ENCODE peak calls at places on chromosomes 4 and X, in six cellular contexts. F is thoracic aorta, K is PC-3, R is uterus, D is HCT116, M is A549. E is an unnamed sample.

GRCh38 chrX:26070882-26071281 is 67.3 kb upstream of the MAGEB18 start:
- DNase-seq in K (no peak), F (no peak), R (no peak), M (no peak), D (no peak), E (no peak)

GRCh38 chr4:98909646-98910045 is 19.3 kb downstream of the EIF4E start:
- DNase-seq in K (no peak), M (no peak), F (no peak), R (no peak), D (no peak), E (no peak)

GRCh38 chrX:39853417-39853816 is 244.3 kb downstream of the BCOR start:
- DNase-seq in D (no peak), R (no peak), F (no peak), M (no peak), K (no peak), E (no peak)

GRCh38 chr4:15506464-15506863 is 36.8 kb downstream of the CC2D2A start:
- DNase-seq in F (no peak), M (no peak), D (no peak), K (no peak), R (no peak), E (no peak)

GRCh38 chr4:145552181-145552822 is 66.9 kb upstream of the MMAA start:
- DNase-seq in M (no peak), R (no peak), K (no peak), F (no peak), D (no peak), E (no peak)

GRCh38 chrX:8374041-8374825 is 90.4 kb upstream of the VCX3B start:
- DNase-seq in R (no peak), D (no peak), F (no peak), M (no peak), K (peak; percentile 39), E (no peak)

GRCh38 chrX:17563076-17563475 is 174.2 kb upstream of the SCML1 start:
- DNase-seq in K (peak; percentile 32), F (no peak), M (no peak), R (no peak), D (no peak), E (no peak)

GRCh38 chr4:38753021-38753806 is 29.6 kb downstream of the TLR10 start:
- DNase-seq in D (peak; percentile 81), M (peak; percentile 34), F (peak; percentile 66), R (peak; percentile 91), K (no peak), E (peak; percentile 62)

GRCh38 chr4:80133240-80133783 is 60.3 kb upstream of the ANTXR2 start:
- DNase-seq in D (no peak), K (no peak), F (no peak), M (no peak), R (no peak), E (no peak)

GRCh38 chr4:178953447-178954120 is 1511.3 kb upstream of the AGA start:
- DNase-seq in K (no peak), F (no peak), D (no peak), R (no peak), M (no peak), E (no peak)

DNA sequence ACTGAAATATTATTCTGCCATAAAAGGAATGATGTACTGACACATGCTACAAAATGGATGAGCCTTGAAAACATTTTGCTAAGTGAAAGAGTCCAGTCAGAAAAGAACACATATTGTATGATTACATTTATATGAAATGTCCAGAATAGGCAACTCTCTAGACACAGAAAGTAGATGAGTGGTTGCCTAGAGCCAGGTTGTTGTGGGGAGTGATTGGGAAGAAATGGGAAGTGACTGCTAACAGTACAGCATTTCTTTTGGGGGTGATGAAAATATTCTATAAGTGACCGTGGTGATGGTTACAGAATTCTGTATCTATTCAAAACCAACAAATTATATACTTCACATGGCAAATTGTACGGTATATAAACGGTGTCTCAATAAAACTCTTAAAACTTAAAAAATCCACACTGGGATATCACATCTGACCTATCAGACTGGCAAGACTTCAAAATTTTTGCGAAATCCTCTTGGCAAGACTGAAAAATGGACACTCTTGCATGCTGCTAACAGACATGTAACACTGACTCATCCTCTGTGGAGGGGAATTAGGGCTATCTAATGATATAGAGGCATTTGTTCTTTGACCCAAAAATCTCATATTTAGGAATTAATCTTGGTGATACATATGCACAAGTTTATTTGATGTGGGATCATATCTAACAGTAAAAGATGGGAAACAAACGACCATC is 71.8 kb downstream of the FAM13A start:
- DNase-seq in M (no peak), R (no peak), F (no peak), K (no peak), D (no peak), E (no peak)
- H3K27ac ChIP-seq in M (no peak overlapping the region), R (no peak overlapping the region), F (no peak overlapping the region), K (no peak overlapping the region), D (no peak overlapping the region), E (no peak overlapping the region)

DNA sequence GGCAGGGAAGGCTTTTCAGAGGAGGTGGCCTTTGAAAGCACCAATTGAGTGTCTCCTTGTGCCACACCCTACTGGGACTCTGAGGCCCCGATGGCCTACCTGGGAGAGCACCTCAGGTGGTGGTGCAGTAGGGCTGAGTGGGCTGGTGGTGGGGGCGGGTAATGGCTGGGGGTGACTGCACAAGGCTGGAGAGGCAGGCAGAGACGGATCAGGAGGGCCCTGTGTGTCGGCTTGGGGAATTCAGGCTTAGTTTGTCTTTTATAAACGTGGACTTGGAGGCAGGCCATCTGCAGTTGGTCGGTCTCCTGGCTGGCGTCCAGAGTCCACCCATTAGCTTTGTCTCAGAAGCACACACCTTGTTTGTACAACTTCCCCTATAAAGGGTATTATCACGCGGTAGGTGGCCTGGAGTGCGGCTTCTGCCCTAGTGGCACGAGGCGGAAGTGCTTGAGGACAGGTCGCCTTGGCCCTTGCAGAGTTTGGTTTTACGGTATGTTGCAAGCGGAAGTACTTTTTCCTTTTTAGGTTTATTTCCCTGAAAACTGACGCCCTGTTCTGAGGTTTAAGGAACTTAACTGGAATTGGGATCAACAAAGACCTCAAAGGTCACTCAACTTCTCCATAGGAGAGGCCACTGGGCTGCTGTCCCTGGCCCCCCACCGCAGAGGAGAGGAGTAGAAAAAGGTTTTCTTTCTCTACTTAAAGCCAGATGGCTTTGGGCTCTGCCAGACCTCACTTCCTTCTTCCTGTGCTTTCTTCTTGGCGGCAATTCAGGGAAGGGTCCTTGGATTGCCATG is 8.0 kb downstream of the TBC1D14 start:
- DNase-seq in D (peak; percentile 79), K (peak; percentile 24), F (no peak), M (peak; percentile 84), R (peak; percentile 40), E (peak; percentile 61)
- H3K4me1 ChIP-seq in D (peaks cover 39% of the 10 kb centered on the region), K (no peaks in the 10 kb centered on the region), F (peaks cover 10% of the 10 kb centered on the region), M (peaks cover 33% of the 10 kb centered on the region), R (no peaks in the 10 kb centered on the region), E (peaks cover 27% of the 10 kb centered on the region)

GRCh38 chr4:1043658-1044468 is 32.4 kb downstream of the FGFRL1 start:
- DNase-seq in F (peak; percentile 98), D (peak; percentile 93), M (peak; percentile 93), K (peak; percentile 97), R (peak; percentile 96), E (peak; percentile 88)

GRCh38 chr4:1045193-1045594 is 33.8 kb downstream of the FGFRL1 start:
- DNase-seq in D (no peak), F (peak; percentile 1), R (peak; percentile 23), M (no peak), K (no peak), E (peak; percentile 26)

GRCh38 chr4:1043162-1043561 is 31.7 kb downstream of the FGFRL1 start:
- DNase-seq in K (no peak), R (no peak), D (no peak), F (no peak), M (no peak), E (no peak)

GRCh38 chr4:1045595-1046201 is 34.3 kb downstream of the FGFRL1 start:
- DNase-seq in D (no peak), M (no peak), R (peak; percentile 54), F (no peak), K (no peak), E (peak; percentile 10)

DNA sequence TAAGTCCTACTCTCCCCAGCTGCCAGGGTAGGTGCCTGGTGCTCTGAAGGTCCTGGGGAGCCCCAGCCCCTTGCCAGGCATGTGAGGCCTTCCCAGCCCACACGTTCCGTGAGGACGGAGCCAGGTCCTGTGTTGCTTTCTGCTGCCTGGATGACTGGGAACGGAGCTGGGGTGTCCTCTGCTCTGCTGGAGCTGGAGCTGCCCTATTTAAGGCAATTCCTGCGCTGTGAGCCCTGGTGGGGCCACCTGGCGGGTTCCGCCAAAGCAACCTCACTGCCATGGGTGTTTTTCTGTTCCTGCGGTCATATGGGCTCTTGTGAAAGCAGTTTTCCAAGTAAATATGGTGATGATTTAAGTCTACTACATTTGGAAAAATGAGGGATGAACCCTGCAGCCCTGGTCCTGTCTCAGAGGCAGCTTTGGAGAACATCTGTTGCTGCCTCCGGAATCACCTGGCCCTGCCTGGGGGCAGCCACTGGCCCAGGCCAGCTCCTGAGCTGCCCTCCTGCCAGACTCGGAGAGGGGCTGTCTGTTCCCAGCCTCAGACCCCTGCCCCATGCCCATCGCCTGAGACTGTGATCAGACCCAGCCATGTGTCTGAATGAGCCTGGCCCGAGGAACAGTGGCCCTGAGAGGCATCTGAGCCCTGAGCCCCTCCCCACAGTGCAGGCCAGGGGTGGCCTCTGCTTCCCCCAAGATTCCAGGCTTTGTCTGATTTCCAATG is 33.2 kb downstream of the FGFRL1 start:
- DNase-seq in M (no peak), F (peak; percentile 1), D (no peak), K (no peak), R (peak; percentile 31), E (peak; percentile 3)
- H3K27ac ChIP-seq in M (peak overlapping the region; percentile 82), F (peak overlapping the region; percentile 95), D (peak overlapping the region; percentile 79), K (peak overlapping the region; percentile 80), R (peak overlapping the region; percentile 62), E (no peak overlapping the region)

GRCh38 chr4:183141997-183142396 is 42.9 kb downstream of the WWC2 start:
- DNase-seq in K (peak; percentile 2), D (no peak), M (no peak), R (no peak), F (no peak), E (no peak)
- H3K4me1 ChIP-seq in K (peaks cover 21% of the 10 kb centered on the region), D (peaks cover 3% of the 10 kb centered on the region), M (peaks cover 17% of the 10 kb centered on the region), R (peaks cover 4% of the 10 kb centered on the region), F (peaks cover 19% of the 10 kb centered on the region), E (peaks cover 14% of the 10 kb centered on the region)

GRCh38 chr4:112889199-112889598 is 160.3 kb upstream of the ANK2 start:
- DNase-seq in K (no peak), M (no peak), F (no peak), D (no peak), R (no peak), E (no peak)
- H3K27ac ChIP-seq in K (no peak overlapping the region), M (no peak overlapping the region), F (no peak overlapping the region), D (no peak overlapping the region), R (peak overlapping the region; percentile 79), E (no peak overlapping the region)

GRCh38 chr4:189128341-189128740 is 812.3 kb upstream of the FRG1 start:
- DNase-seq in M (no peak), R (no peak), F (no peak), D (no peak), K (no peak), E (no peak)

GRCh38 chr4:189124791-189125190 is 815.9 kb upstream of the FRG1 start:
- DNase-seq in R (no peak), M (no peak), F (no peak), K (no peak), D (no peak), E (no peak)

GRCh38 chr4:189131131-189131530 is 809.5 kb upstream of the FRG1 start:
- DNase-seq in F (no peak), K (no peak), M (no peak), R (no peak), D (no peak), E (no peak)

GRCh38 chr4:189126040-189126439 is 814.6 kb upstream of the FRG1 start:
- DNase-seq in R (no peak), K (no peak), D (no peak), M (no peak), F (no peak), E (no peak)

DNA sequence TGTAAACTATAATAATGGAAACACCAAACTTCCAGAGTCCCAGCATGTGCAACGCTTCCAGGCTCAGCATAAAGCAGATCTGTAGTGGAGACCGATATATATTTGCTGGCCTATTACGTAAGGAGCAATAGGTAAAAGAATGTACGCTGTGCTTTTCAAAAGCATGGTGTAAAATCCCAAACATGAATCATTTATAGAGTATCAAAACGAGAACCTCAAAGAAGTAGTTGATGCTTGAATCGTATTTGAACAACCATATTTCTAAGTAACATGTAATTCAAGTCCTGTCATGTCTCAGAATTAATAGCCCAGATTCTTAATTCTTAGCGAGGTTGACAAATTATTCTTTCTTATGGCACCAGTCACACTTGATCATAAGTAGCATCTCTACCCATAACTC is 811.6 kb upstream of the FRG1 start:
- DNase-seq in R (no peak), M (no peak), D (no peak), F (no peak), K (no peak), E (no peak)
- H3K4me1 ChIP-seq in R (no peaks in the 10 kb centered on the region), M (peaks cover 5% of the 10 kb centered on the region), D (no peaks in the 10 kb centered on the region), F (no peaks in the 10 kb centered on the region), K (no peaks in the 10 kb centered on the region), E (no peaks in the 10 kb centered on the region)

E was measured in body of pancreas.